ENCODE peak calls at places on chromosome 18, in ten cellular contexts. K is ovary; R is left ventricle myocardium inferior; N is adrenal gland; X is vagina; Q is tibial nerve; Y is lung; H is CD8-positive, alpha-beta memory T cell; F is RWPE2; J is pancreas. O is an unnamed sample. For H3K36me3 and H3K4me1, the result is how much of the 10 kb centered on the place peaks cover.

GRCh38 chr18:62781893-62782292 is 66.6 kb downstream of the PHLPP1 start:
- DNase-seq in K (no peak), R (no peak), N (peak), X (no peak), Q (peak), Y (no peak), H (no peak), F (peak), J (no peak), O (no peak)

GRCh38 chr18:22427797-22428549 is 10.3 kb upstream of the CTAGE1 start:
- DNase-seq in K (no peak), R (no peak), N (no peak), X (no peak), Q (no peak), Y (no peak), H (no peak), F (no peak), J (peak), O (no peak)

GRCh38 chr18:78238404-78239089 is 741.1 kb upstream of the SALL3 start:
- DNase-seq in K (no peak), R (no peak), N (no peak), X (no peak), Q (no peak), Y (no peak), H (no peak), F (no peak), J (no peak), O (no peak)

GRCh38 chr18:24095976-24096375 is 42.9 kb upstream of the CABYR start:
- DNase-seq in K (no peak), R (no peak), N (no peak), X (no peak), Q (no peak), Y (no peak), H (no peak), F (no peak), J (no peak), O (no peak)

GRCh38 chr18:48159816-48160215 is 229.4 kb upstream of the SMAD2 start:
- DNase-seq in K (no peak), R (no peak), N (no peak), X (no peak), Q (no peak), Y (no peak), H (no peak), F (no peak), J (no peak), O (no peak)

GRCh38 chr18:45785015-45785597 is 40.4 kb upstream of the SIGLEC15 start:
- DNase-seq in K (no peak), R (no peak), N (peak), X (peak), Q (no peak), Y (no peak), H (peak), F (no peak), J (no peak), O (no peak)

GRCh38 chr18:63604791-63605567 is 17.8 kb downstream of the SERPINB13 start:
- DNase-seq in K (no peak), R (no peak), N (no peak), X (no peak), Q (no peak), Y (no peak), H (no peak), F (no peak), J (peak), O (peak)

GRCh38 chr18:57627488-57627887 is 5.9 kb upstream of the NARS1 start:
- DNase-seq in K (no peak), R (no peak), N (no peak), X (no peak), Q (no peak), Y (no peak), H (no peak), F (no peak), J (no peak), O (peak)

GRCh38 chr18:67875936-67876335 is 359.4 kb upstream of the DSEL start:
- DNase-seq in K (no peak), R (no peak), N (no peak), X (no peak), Q (no peak), Y (no peak), H (no peak), F (no peak), J (no peak), O (no peak)

GRCh38 chr18:21803495-21803894 is 62.9 kb downstream of the MIB1 start:
- DNase-seq in K (no peak), R (no peak), N (no peak), X (no peak), Q (no peak), Y (no peak), H (no peak), F (no peak), J (no peak), O (no peak)

GRCh38 chr18:48781041-48781989 is 169.4 kb downstream of the SMAD7 start:
- DNase-seq in K (peak), R (peak), N (peak), X (no peak), Q (peak), Y (peak), H (no peak), F (no peak), J (peak), O (no peak)

GRCh38 chr18:6878881-6879280 is 149.4 kb downstream of the ARHGAP28 start:
- DNase-seq in K (peak), R (no peak), N (no peak), X (no peak), Q (peak), Y (no peak), H (no peak), F (no peak), J (no peak), O (no peak)

GRCh38 chr18:48042431-48042830 is 112.0 kb upstream of the SMAD2 start:
- DNase-seq in K (no peak), R (no peak), N (no peak), X (no peak), Q (no peak), Y (no peak), H (no peak), F (no peak), J (no peak), O (no peak)

GRCh38 chr18:36509646-36510197 is 212.2 kb downstream of the FHOD3 start:
- DNase-seq in K (no peak), R (no peak), N (no peak), X (no peak), Q (no peak), Y (no peak), H (no peak), F (no peak), J (no peak), O (peak)

GRCh38 chr18:78496095-78496494 is 483.5 kb upstream of the SALL3 start:
- DNase-seq in K (no peak), R (peak), N (no peak), X (no peak), Q (no peak), Y (peak), H (no peak), F (peak), J (no peak), O (no peak)

GRCh38 chr18:45275367-45276113 is 339.7 kb upstream of the SLC14A2 start:
- DNase-seq in K (no peak), R (no peak), N (no peak), X (no peak), Q (peak), Y (no peak), H (no peak), F (no peak), J (no peak), O (no peak)

GRCh38 chr18:64165906-64166305 is 17.0 kb upstream of the LINC00305 start:
- DNase-seq in K (no peak), R (no peak), N (no peak), X (no peak), Q (no peak), Y (no peak), H (no peak), F (no peak), J (no peak), O (no peak)

GRCh38 chr18:21682276-21683051 is 22.1 kb downstream of the ABHD3 start:
- DNase-seq in K (no peak), R (no peak), N (no peak), X (no peak), Q (peak), Y (no peak), H (peak), F (no peak), J (no peak), O (no peak)

GRCh38 chr18:20971886-20972267 is 139.7 kb downstream of the ROCK1 start:
- DNase-seq in K (no peak), R (no peak), N (no peak), X (no peak), Q (peak), Y (no peak), H (no peak), F (no peak), J (no peak), O (peak)

GRCh38 chr18:48031641-48032040 is 101.2 kb upstream of the SMAD2 start:
- DNase-seq in K (no peak), R (no peak), N (no peak), X (no peak), Q (no peak), Y (no peak), H (no peak), F (peak), J (no peak), O (no peak)

GRCh38 chr18:67730884-67731283 is 214.4 kb upstream of the DSEL start:
- DNase-seq in K (no peak), R (no peak), N (peak), X (no peak), Q (no peak), Y (no peak), H (no peak), F (no peak), J (no peak), O (no peak)

GRCh38 chr18:59516356-59517155 is 157.5 kb upstream of the LMAN1 start:
- DNase-seq in K (peak), R (peak), N (peak), X (no peak), Q (peak), Y (peak), H (no peak), F (no peak), J (no peak), O (no peak)

GRCh38 chr18:22219568-22220355 is 50.4 kb downstream of the GATA6 start:
- DNase-seq in K (no peak), R (no peak), N (no peak), X (no peak), Q (no peak), Y (no peak), H (no peak), F (no peak), J (no peak), O (no peak)

DNA sequence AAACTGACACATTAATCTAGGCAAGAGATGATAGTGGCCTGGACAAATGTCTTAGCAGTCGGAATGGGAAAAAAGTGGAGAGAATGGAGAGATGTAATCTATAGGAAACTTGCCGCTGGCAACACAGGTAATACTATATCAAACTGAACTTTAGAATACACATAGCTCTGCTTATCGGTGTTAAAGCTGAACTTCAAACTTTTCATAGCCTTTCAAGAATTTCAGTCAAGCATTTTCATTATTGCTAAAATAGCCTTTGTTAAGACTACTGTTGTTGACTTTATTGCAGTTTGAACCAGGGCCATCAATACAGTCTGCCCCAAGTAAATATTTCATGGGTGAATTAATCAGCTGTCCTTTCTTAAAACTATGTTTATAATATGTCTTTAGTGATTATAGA is 12.9 kb upstream of the CHST9 start:
- DNase-seq in K (no peak), R (no peak), N (no peak), X (no peak), Q (no peak), Y (no peak), H (no peak), F (no peak), J (no peak), O (no peak)
- H3K27ac ChIP-seq in K (no peak), R (no peak), N (no peak), X (no peak), Q (no peak), Y (no peak), H (no peak), F (no peak), J (no peak), O (no peak)

GRCh38 chr18:75132471-75132870 is 76.5 kb downstream of the PTGR3 start:
- DNase-seq in K (no peak), R (no peak), N (no peak), X (peak), Q (no peak), Y (no peak), H (no peak), F (no peak), J (no peak), O (no peak)
- H3K36me3 ChIP-seq in K (under half), R (under half), N (under half), X (under half), Q (under half), Y (under half), H (under half), F (under half), J (under half), O (under half)

DNA sequence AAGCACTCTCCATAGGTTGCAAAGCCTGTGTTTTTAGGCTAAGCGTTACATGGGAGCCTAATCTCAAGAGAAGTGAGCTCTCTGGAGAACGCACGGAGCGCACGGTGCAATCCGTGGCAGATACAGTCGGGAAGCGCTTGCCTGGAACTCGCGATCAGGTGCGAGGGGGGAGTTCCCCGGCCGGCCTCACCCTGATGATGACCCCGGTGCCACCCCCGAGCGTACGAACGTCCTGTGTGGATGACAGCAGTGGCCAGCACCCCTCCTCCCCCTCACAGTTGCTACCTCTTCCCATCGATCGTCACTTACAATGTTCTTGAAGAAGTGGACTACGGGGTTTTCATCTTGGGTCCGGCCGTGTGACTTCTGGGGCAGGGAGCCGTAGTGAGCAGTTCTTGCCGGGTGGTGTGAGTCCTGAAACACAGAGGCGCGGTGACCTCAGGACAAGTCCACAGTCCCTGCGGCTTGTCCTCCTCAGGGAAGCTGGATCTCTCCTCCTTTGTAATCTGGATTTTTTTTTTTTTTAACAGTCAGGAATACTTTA is 142.9 kb downstream of the MBP start:
- DNase-seq in K (no peak), R (no peak), N (no peak), X (no peak), Q (no peak), Y (no peak), H (no peak), F (no peak), J (no peak), O (no peak)
- H3K4me1 ChIP-seq in K (under half), R (under half), N (under half), X (under half), Q (under half), Y (under half), H (under half), F (under half), J (under half), O (under half)

DNA sequence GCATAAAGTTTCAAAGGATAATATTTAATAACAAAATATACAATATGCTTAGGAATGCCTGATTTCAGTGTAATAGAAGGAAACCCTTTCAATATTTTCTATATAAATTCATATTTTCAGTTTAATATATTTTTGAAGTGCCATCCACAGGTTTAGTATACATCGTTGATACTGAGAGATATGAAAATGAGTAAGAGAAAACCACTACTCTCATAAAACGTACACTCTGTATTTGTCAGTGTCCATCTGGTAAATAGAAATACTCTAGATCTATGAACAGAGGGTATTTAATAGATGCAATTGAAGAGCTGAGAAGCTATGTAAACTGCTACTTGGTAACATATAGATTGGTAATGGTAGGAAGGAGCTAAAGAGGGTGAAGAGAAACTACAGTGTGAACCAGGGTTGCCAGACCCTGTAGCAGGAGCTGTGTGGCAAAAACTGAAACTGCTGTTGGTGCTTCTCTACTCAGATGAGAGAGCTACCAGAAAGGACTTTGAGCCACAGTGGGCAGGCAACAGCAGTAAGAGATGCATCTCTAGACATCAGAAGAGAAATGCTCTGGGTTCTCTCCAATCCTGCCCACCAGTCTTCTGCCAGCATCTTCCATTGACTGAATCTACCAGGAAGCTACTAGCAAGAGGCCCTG is 187.4 kb downstream of the CCDC102B start:
- DNase-seq in K (no peak), R (no peak), N (no peak), X (no peak), Q (no peak), Y (no peak), H (no peak), F (no peak), J (no peak), O (no peak)
- H3K27ac ChIP-seq in K (no peak), R (no peak), N (no peak), X (no peak), Q (no peak), Y (no peak), H (no peak), F (no peak), J (no peak), O (no peak)

GRCh38 chr18:55573386-55573785 is 14.6 kb downstream of the TCF4 start:
- DNase-seq in K (no peak), R (no peak), N (no peak), X (no peak), Q (no peak), Y (no peak), H (no peak), F (no peak), J (no peak), O (peak)
- H3K36me3 ChIP-seq in K (under half), R (under half), N (under half), X (under half), Q (under half), Y (under half), H (under half), F (under half), J (under half), O (under half)

GRCh38 chr18:25279556-25279955 is 72.4 kb downstream of the ZNF521 start:
- DNase-seq in K (no peak), R (no peak), N (no peak), X (no peak), Q (no peak), Y (no peak), H (no peak), F (no peak), J (no peak), O (no peak)

GRCh38 chr18:25279961-25280360 is 72.0 kb downstream of the ZNF521 start:
- DNase-seq in K (no peak), R (no peak), N (no peak), X (no peak), Q (no peak), Y (no peak), H (no peak), F (no peak), J (no peak), O (no peak)

GRCh38 chr18:25281522-25281921 is 70.4 kb downstream of the ZNF521 start:
- DNase-seq in K (no peak), R (no peak), N (no peak), X (no peak), Q (no peak), Y (no peak), H (no peak), F (no peak), J (no peak), O (no peak)

GRCh38 chr18:25278415-25278814 is 73.6 kb downstream of the ZNF521 start:
- DNase-seq in K (no peak), R (no peak), N (peak), X (no peak), Q (no peak), Y (no peak), H (no peak), F (no peak), J (no peak), O (no peak)

DNA sequence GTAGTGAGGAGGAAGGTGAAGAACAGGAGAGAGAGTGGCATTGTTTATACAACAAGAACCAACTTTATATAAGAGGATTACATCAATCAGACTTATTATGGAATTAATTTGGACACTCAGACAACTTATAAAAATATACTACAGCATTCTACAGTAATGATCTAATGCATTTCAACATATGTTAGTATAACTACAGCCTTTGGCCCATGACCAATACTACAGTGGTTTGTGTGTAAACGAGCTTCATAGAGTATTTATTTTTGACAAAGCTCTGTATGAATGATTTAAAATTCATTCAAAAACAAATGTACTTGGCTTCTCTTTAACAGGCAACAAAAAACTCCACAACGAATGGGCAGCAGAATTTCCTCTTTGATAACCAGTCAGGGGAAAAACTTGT is 72.8 kb downstream of the ZNF521 start:
- DNase-seq in K (no peak), R (no peak), N (no peak), X (no peak), Q (no peak), Y (no peak), H (no peak), F (no peak), J (no peak), O (no peak)
- H3K4me1 ChIP-seq in K (under half), R (half or more), N (under half), X (under half), Q (under half), Y (under half), H (under half), F (under half), J (under half), O (under half)

GRCh38 chr18:506801-507200 is 6.3 kb upstream of the COLEC12 start:
- DNase-seq in K (no peak), R (no peak), N (no peak), X (no peak), Q (no peak), Y (no peak), H (no peak), F (no peak), J (no peak), O (no peak)

GRCh38 chr18:500556-501405 is at the start of gene COLEC12:
- DNase-seq in K (no peak), R (peak), N (no peak), X (no peak), Q (peak), Y (peak), H (no peak), F (no peak), J (no peak), O (no peak)

GRCh38 chr18:506264-506663 is 5.8 kb upstream of the COLEC12 start:
- DNase-seq in K (no peak), R (no peak), N (no peak), X (no peak), Q (no peak), Y (no peak), H (no peak), F (no peak), J (no peak), O (no peak)

GRCh38 chr18:501406-501714 is 859 bp upstream of the COLEC12 start:
- DNase-seq in K (no peak), R (no peak), N (no peak), X (no peak), Q (no peak), Y (no peak), H (no peak), F (no peak), J (no peak), O (no peak)

GRCh38 chr18:505483-506122 is 5.1 kb upstream of the COLEC12 start:
- DNase-seq in K (no peak), R (no peak), N (no peak), X (no peak), Q (no peak), Y (no peak), H (no peak), F (no peak), J (no peak), O (no peak)
- H3K27ac ChIP-seq in K (no peak), R (no peak), N (no peak), X (no peak), Q (no peak), Y (no peak), H (no peak), F (no peak), J (no peak), O (no peak)

DNA sequence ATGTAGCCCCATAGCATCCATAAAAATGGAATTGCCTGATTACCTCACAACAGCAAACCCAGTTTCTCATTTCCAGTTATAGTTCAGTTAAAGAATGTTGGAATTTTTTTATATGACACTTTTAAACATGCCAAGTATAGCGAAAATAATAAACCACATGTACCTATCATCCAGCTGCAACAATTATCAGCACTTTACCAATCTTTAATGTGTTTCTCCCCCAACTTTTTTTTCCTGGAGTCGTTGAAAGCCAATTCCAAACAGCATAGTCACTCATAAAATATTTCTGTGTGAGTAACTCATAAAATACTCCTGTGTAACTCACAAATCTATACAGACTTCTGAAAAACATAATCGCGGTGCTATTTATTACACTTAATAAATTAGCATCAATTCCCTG is 38.1 kb downstream of the SMAD4 start:
- DNase-seq in K (no peak), R (no peak), N (no peak), X (no peak), Q (no peak), Y (no peak), H (no peak), F (no peak), J (no peak), O (no peak)
- H3K36me3 ChIP-seq in K (under half), R (half or more), N (under half), X (under half), Q (under half), Y (under half), H (under half), F (half or more), J (under half), O (half or more)

GRCh38 chr18:34550902-34551301 is 159.2 kb upstream of the DTNA start:
- DNase-seq in K (no peak), R (no peak), N (no peak), X (no peak), Q (no peak), Y (no peak), H (no peak), F (no peak), J (no peak), O (no peak)
- H3K4me1 ChIP-seq in K (under half), R (under half), N (under half), X (under half), Q (under half), Y (under half), H (under half), F (under half), J (under half), O (under half)